ENCODE peak calls at places on chromosomes 6 and 20, in ten cellular contexts. C, I, R, B, P, K, O, D, N and X are unnamed samples.

GRCh38 chr6:111230351-111231077 is 143.2 kb downstream of the SLC16A10 start:
- DNase-seq in C (no peak), I (no peak), R (no peak), B (no peak), P (no peak), K (no peak), O (peak), D (no peak), N (peak), X (no peak)

GRCh38 chr20:49275634-49276033 is 2.2 kb downstream of the ZNFX1 start:
- DNase-seq in C (no peak), I (no peak), R (no peak), B (no peak), P (no peak), K (no peak), O (no peak), D (no peak), N (no peak), X (no peak)

GRCh38 chr6:52746213-52746612 is 17.1 kb downstream of the GSTA2 start:
- DNase-seq in C (no peak), I (no peak), R (no peak), B (no peak), P (no peak), K (no peak), O (no peak), D (no peak), N (no peak), X (no peak)

GRCh38 chr6:107330190-107330589 is 129.2 kb downstream of the PDSS2 start:
- DNase-seq in C (no peak), I (no peak), R (no peak), B (no peak), P (no peak), K (peak), O (no peak), D (peak), N (no peak), X (peak)

GRCh38 chr6:80608881-80609280 is 502.4 kb downstream of the BCKDHB start:
- DNase-seq in C (no peak), I (no peak), R (no peak), B (no peak), P (no peak), K (no peak), O (no peak), D (no peak), N (peak), X (no peak)

GRCh38 chr20:6700563-6701328 is 66.7 kb upstream of the BMP2 start:
- DNase-seq in C (no peak), I (peak), R (no peak), B (no peak), P (no peak), K (no peak), O (no peak), D (no peak), N (no peak), X (no peak)

GRCh38 chr6:149077208-149077607 is 240.3 kb upstream of the TAB2 start:
- DNase-seq in C (no peak), I (no peak), R (no peak), B (no peak), P (no peak), K (no peak), O (no peak), D (no peak), N (peak), X (no peak)

GRCh38 chr20:59810376-59811187 is 122.9 kb downstream of the SYCP2 start:
- DNase-seq in C (no peak), I (no peak), R (peak), B (no peak), P (peak), K (no peak), O (no peak), D (no peak), N (no peak), X (no peak)

GRCh38 chr6:30915591-30915946 is 1.5 kb downstream of the VARS2 start:
- DNase-seq in C (peak), I (no peak), R (peak), B (peak), P (peak), K (peak), O (peak), D (peak), N (peak), X (peak)

GRCh38 chr6:39017481-39017880 is 31.1 kb upstream of the GLP1R start:
- DNase-seq in C (no peak), I (no peak), R (no peak), B (no peak), P (no peak), K (no peak), O (no peak), D (no peak), N (no peak), X (no peak)

GRCh38 chr6:119303164-119303887 is 46.2 kb downstream of the MAN1A1 start:
- DNase-seq in C (no peak), I (no peak), R (no peak), B (no peak), P (no peak), K (no peak), O (no peak), D (no peak), N (no peak), X (no peak)

DNA sequence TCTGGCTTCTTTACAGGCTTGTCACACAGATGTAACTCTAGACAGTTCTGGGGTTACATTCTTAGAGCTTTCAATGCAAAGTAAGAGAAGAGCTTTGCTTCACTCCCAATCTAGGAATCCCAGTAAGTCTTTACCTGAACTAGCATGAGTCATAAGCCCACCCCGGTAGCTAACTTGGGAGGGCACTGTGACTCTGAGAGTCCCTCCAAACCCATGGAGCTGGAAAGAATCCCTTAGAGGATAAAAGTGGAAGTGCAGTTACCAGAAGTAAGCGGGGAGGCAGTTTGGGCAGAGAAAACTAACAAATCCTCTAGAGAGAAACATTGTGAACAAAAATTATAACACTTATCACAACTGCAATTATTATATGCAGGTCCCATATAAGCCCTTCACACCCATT is 84.0 kb upstream of the SMLR1 start:
- DNase-seq in C (no peak), I (no peak), R (peak), B (peak), P (no peak), K (no peak), O (no peak), D (no peak), N (no peak), X (no peak)
- TF ChIP-seq CTCF in C (no peak), I (no peak), R (peak), B (peak), P (peak), K (no peak), O (no peak), D (no peak), N (no peak), X (no peak)

DNA sequence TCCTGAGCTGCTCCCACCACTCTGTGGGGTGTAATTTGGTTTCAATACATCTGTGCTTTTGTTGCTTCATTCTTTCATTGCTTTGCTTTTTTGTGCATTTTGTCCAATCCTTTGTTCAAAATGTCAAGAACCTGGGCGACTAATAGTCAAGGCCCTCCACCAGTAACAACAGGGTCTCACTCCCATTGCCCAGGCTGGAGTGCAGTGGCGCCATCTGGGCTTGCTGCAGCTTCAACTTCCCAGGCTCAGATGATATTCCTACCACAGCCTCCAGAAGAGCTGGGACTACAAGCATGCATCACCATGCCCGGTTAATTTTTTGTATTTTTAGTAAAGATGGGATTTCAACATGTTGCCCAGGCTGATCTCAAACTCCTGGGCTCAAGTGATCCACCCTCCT is 169.2 kb downstream of the EYA2 start:
- DNase-seq in C (no peak), I (no peak), R (no peak), B (no peak), P (no peak), K (no peak), O (no peak), D (no peak), N (no peak), X (no peak)
- TF ChIP-seq CTCF in C (no peak), I (no peak), R (peak), B (no peak), P (no peak), K (no peak), O (no peak), D (no peak), N (no peak), X (no peak)

GRCh38 chr6:162857321-162857720 is 129.5 kb downstream of the PACRG start:
- DNase-seq in C (no peak), I (no peak), R (no peak), B (no peak), P (no peak), K (no peak), O (no peak), D (no peak), N (no peak), X (no peak)

GRCh38 chr6:162856885-162857284 is 129.1 kb downstream of the PACRG start:
- DNase-seq in C (peak), I (no peak), R (peak), B (peak), P (peak), K (peak), O (peak), D (no peak), N (peak), X (no peak)

GRCh38 chr6:162864901-162865300 is 137.1 kb downstream of the PACRG start:
- DNase-seq in C (no peak), I (no peak), R (no peak), B (no peak), P (no peak), K (no peak), O (no peak), D (no peak), N (peak), X (no peak)

GRCh38 chr6:162862941-162863340 is 135.2 kb downstream of the PACRG start:
- DNase-seq in C (no peak), I (no peak), R (no peak), B (no peak), P (no peak), K (no peak), O (no peak), D (no peak), N (no peak), X (no peak)

GRCh38 chr6:162862462-162862861 is 134.7 kb downstream of the PACRG start:
- DNase-seq in C (no peak), I (no peak), R (no peak), B (no peak), P (no peak), K (no peak), O (no peak), D (no peak), N (no peak), X (no peak)
- TF ChIP-seq CTCF in C (no peak), I (no peak), R (no peak), B (no peak), P (no peak), K (no peak), O (no peak), D (no peak), N (no peak), X (no peak)

GRCh38 chr6:44667226-44667625 is 279.7 kb downstream of the CDC5L start:
- DNase-seq in C (no peak), I (no peak), R (peak), B (no peak), P (no peak), K (no peak), O (no peak), D (no peak), N (peak), X (no peak)

GRCh38 chr6:44668976-44669934 is 281.7 kb downstream of the CDC5L start:
- DNase-seq in C (no peak), I (no peak), R (peak), B (no peak), P (no peak), K (no peak), O (no peak), D (no peak), N (no peak), X (no peak)

GRCh38 chr6:44670146-44670545 is 282.6 kb downstream of the CDC5L start:
- DNase-seq in C (no peak), I (no peak), R (no peak), B (no peak), P (no peak), K (no peak), O (no peak), D (no peak), N (no peak), X (no peak)

GRCh38 chr6:44667668-44668390 is 280.3 kb downstream of the CDC5L start:
- DNase-seq in C (peak), I (no peak), R (peak), B (peak), P (no peak), K (peak), O (no peak), D (no peak), N (no peak), X (no peak)

GRCh38 chr6:44668391-44668930 is 281.0 kb downstream of the CDC5L start:
- DNase-seq in C (no peak), I (no peak), R (no peak), B (no peak), P (no peak), K (no peak), O (no peak), D (no peak), N (no peak), X (no peak)
- TF ChIP-seq CTCF in C (peak), I (no peak), R (peak), B (peak), P (no peak), K (no peak), O (no peak), D (no peak), N (no peak), X (no peak)

GRCh38 chr6:154937306-154938244 is 57.5 kb upstream of the TIAM2 start:
- DNase-seq in C (no peak), I (no peak), R (peak), B (no peak), P (no peak), K (no peak), O (no peak), D (no peak), N (peak), X (no peak)
- TF ChIP-seq CTCF in C (no peak), I (no peak), R (peak), B (no peak), P (no peak), K (no peak), O (no peak), D (no peak), N (peak), X (peak)

GRCh38 chr20:7926767-7927166 is 13.5 kb downstream of the HAO1 start:
- DNase-seq in C (no peak), I (no peak), R (no peak), B (no peak), P (peak), K (peak), O (peak), D (no peak), N (peak), X (no peak)
- TF ChIP-seq CTCF in C (peak), I (peak), R (peak), B (peak), P (peak), K (no peak), O (peak), D (no peak), N (peak), X (peak)

GRCh38 chr20:46057856-46058655 is 29.0 kb downstream of the SLC12A5 start:
- DNase-seq in C (peak), I (peak), R (peak), B (peak), P (no peak), K (no peak), O (peak), D (peak), N (peak), X (no peak)
- TF ChIP-seq CTCF in C (peak), I (peak), R (peak), B (peak), P (no peak), K (peak), O (peak), D (peak), N (peak), X (no peak)